ENCODE peak calls at places on chromosomes 6 and 20, in four cellular contexts. One of them, this sample, is unnamed.

GRCh38 chr20:15776773-15777172 is 796.5 kb downstream of the KIF16B start:
- DNase-seq in GM12878: no peak
- DNase-seq in HepG2: no peak
- DNase-seq in H1: no peak
- DNase-seq in this sample: no peak

GRCh38 chr6:70901324-70901723 is 55.5 kb downstream of the B3GAT2 start:
- DNase-seq in GM12878: no peak
- DNase-seq in HepG2: no peak
- DNase-seq in H1: no peak
- DNase-seq in this sample: no peak

GRCh38 chr6:149254241-149254640 is 63.3 kb upstream of the TAB2 start:
- DNase-seq in GM12878: no peak
- DNase-seq in HepG2: no peak
- DNase-seq in H1: no peak
- DNase-seq in this sample: no peak

GRCh38 chr6:22141271-22141745 is 155.5 kb downstream of the PRL start:
- DNase-seq in GM12878: no peak
- DNase-seq in HepG2: peak
- DNase-seq in H1: no peak
- DNase-seq in this sample: no peak

GRCh38 chr6:115838763-115839401 is 221.8 kb downstream of the FRK start:
- DNase-seq in GM12878: no peak
- DNase-seq in HepG2: peak
- DNase-seq in H1: peak
- DNase-seq in this sample: peak

GRCh38 chr20:47607208-47607613 is 105.5 kb downstream of the NCOA3 start:
- DNase-seq in GM12878: no peak
- DNase-seq in HepG2: no peak
- DNase-seq in H1: no peak
- DNase-seq in this sample: peak

GRCh38 chr20:19588731-19589130 is 169.3 kb upstream of the RIN2 start:
- DNase-seq in GM12878: no peak
- DNase-seq in HepG2: peak
- DNase-seq in H1: no peak
- DNase-seq in this sample: no peak

GRCh38 chr6:25454141-25454540 is 175.0 kb downstream of the CARMIL1 start:
- DNase-seq in GM12878: no peak
- DNase-seq in HepG2: no peak
- DNase-seq in H1: no peak
- DNase-seq in this sample: no peak

GRCh38 chr6:80733645-80734044 is 627.2 kb downstream of the BCKDHB start:
- DNase-seq in GM12878: no peak
- DNase-seq in HepG2: no peak
- DNase-seq in H1: no peak
- DNase-seq in this sample: no peak

GRCh38 chr20:22974354-22974753 is 60.8 kb upstream of the SSTR4 start:
- DNase-seq in GM12878: no peak
- DNase-seq in HepG2: peak
- DNase-seq in H1: peak
- DNase-seq in this sample: peak

GRCh38 chr6:79813854-79814477 is 133.4 kb downstream of the ELOVL4 start:
- DNase-seq in GM12878: peak
- DNase-seq in HepG2: peak
- DNase-seq in H1: peak
- DNase-seq in this sample: peak

GRCh38 chr20:36010081-36010480 is 41.7 kb downstream of the CNBD2 start:
- DNase-seq in GM12878: no peak
- DNase-seq in HepG2: peak
- DNase-seq in H1: no peak
- DNase-seq in this sample: no peak

GRCh38 chr6:141316236-141316635 is 816.5 kb upstream of the GJE1 start:
- DNase-seq in GM12878: no peak
- DNase-seq in HepG2: no peak
- DNase-seq in H1: no peak
- DNase-seq in this sample: no peak

DNA sequence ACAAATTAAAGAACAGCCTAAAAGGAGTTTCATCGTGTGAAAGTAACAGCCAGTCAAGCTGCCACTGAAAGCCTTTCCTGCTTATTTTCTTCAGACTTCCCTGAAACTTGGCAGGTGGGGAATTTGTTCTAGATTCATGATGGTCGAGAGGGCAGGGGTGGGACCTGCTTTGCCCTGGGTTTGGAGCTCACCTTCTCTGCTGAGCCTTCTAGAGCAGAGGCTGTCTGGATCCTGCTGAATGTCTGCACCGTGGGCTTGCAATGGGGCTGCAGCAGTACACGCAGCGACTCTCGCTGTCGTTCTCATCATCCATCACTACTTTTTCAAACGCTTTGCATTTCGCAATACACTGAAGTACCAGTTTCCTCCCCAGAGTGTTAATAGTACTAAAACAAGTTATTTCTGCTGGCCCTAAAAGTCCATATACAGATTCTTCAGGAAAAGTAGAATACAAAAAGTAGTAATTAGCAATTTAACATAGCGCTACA is 16.3 kb downstream of the FOXC1 start:
- DNase-seq in GM12878: no peak
- DNase-seq in HepG2: no peak
- DNase-seq in H1: no peak
- DNase-seq in this sample: no peak
- TF ChIP-seq HDAC6 in GM12878: no peak
- TF ChIP-seq HDAC6 in HepG2: no peak
- TF ChIP-seq HDAC6 in H1: no peak
- TF ChIP-seq HDAC6 in this sample: no peak

GRCh38 chr6:5946181-5946580 is 60.5 kb downstream of the NRN1 start:
- DNase-seq in GM12878: no peak
- DNase-seq in HepG2: no peak
- DNase-seq in H1: no peak
- DNase-seq in this sample: no peak

GRCh38 chr6:5946701-5947100 is 60.0 kb downstream of the NRN1 start:
- DNase-seq in GM12878: no peak
- DNase-seq in HepG2: no peak
- DNase-seq in H1: no peak
- DNase-seq in this sample: no peak

GRCh38 chr6:5950448-5950847 is 56.3 kb downstream of the NRN1 start:
- DNase-seq in GM12878: no peak
- DNase-seq in HepG2: no peak
- DNase-seq in H1: peak
- DNase-seq in this sample: peak
- TF ChIP-seq HDAC6 in GM12878: no peak
- TF ChIP-seq HDAC6 in HepG2: no peak
- TF ChIP-seq HDAC6 in H1: no peak
- TF ChIP-seq HDAC6 in this sample: no peak

GRCh38 chr6:131789219-131789618 is 18.6 kb upstream of the ENPP1 start:
- DNase-seq in GM12878: no peak
- DNase-seq in HepG2: no peak
- DNase-seq in H1: no peak
- DNase-seq in this sample: no peak
- TF ChIP-seq HDAC6 in GM12878: no peak
- TF ChIP-seq HDAC6 in HepG2: no peak
- TF ChIP-seq HDAC6 in H1: no peak
- TF ChIP-seq HDAC6 in this sample: no peak

GRCh38 chr20:37741560-37741959 is 47.7 kb downstream of the CTNNBL1 start:
- DNase-seq in GM12878: no peak
- DNase-seq in HepG2: peak
- DNase-seq in H1: no peak
- DNase-seq in this sample: no peak
- TF ChIP-seq HDAC6 in GM12878: no peak
- TF ChIP-seq HDAC6 in HepG2: no peak
- TF ChIP-seq HDAC6 in H1: no peak
- TF ChIP-seq HDAC6 in this sample: no peak

DNA sequence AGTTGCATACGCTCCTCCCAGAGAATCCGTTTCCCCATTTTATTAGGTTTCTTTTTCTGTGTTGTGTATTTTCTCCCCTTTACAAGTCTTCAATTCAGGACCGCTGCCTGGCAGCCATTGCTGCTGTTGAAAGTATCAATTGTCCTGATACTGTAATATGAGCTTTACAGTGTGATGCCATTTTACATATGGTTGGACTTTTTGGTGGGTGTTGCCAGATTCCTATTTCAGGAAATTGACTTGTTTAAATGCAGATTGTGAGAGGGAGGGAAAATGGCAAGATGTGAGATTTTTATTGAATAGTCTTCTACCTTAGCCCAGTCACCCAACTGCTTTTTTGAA is 1.2 kb downstream of the PANK2 start:
- DNase-seq in GM12878: no peak
- DNase-seq in HepG2: peak
- DNase-seq in H1: no peak
- DNase-seq in this sample: peak
- TF ChIP-seq HDAC6 in GM12878: no peak
- TF ChIP-seq HDAC6 in HepG2: no peak
- TF ChIP-seq HDAC6 in H1: no peak
- TF ChIP-seq HDAC6 in this sample: no peak

GRCh38 chr20:13741879-13742278 is 42.8 kb downstream of the ESF1 start:
- DNase-seq in GM12878: no peak
- DNase-seq in HepG2: no peak
- DNase-seq in H1: no peak
- DNase-seq in this sample: no peak

GRCh38 chr20:13735829-13736228 is 48.9 kb downstream of the ESF1 start:
- DNase-seq in GM12878: no peak
- DNase-seq in HepG2: no peak
- DNase-seq in H1: no peak
- DNase-seq in this sample: no peak

GRCh38 chr20:13736792-13737191 is 47.9 kb downstream of the ESF1 start:
- DNase-seq in GM12878: no peak
- DNase-seq in HepG2: no peak
- DNase-seq in H1: no peak
- DNase-seq in this sample: no peak

GRCh38 chr20:13744403-13744802 is 40.3 kb downstream of the ESF1 start:
- DNase-seq in GM12878: no peak
- DNase-seq in HepG2: no peak
- DNase-seq in H1: no peak
- DNase-seq in this sample: no peak

DNA sequence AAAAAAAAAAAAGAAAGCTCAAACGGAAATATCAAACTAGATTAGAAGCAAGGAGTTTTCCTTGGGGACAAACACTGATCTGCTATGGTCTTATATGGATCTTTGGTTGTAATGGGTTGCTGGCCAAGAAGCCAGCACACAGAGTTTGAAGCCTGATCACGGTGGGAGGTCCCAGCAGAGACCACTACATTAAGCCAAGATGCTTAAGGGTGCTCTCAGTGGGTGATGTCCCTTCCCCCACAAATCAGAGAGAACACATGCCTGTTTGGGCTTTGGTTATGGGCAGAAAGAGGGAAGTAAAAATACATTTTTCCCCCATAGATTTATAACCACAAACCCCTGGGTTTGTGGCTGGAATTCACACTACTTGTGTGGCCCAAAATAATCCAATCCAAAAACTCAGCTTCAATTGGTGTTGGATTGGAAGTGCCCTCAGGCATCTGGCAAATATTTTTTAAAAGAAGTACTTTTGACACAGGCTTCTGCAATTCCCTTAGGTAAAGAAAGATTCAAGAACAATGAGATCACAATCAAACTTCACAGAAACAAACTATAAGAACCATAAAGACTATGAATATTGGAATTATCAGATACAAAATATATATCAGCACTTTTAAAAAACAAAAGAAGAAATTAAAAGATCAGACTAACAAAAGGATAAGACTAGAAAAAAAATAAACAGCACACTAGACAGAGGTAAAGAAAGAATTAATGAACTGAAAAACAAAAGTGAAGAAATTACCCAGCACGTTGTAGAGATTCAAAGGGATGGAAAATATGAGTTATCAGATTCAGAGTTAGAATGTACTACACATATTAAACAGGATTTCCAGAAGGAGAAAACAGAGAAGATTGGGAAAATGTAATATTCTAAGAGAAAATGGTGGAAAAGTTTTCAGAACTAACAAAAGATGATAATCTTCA is 44.7 kb downstream of the ESF1 start:
- DNase-seq in GM12878: no peak
- DNase-seq in HepG2: no peak
- DNase-seq in H1: no peak
- DNase-seq in this sample: no peak
- TF ChIP-seq HDAC6 in GM12878: no peak
- TF ChIP-seq HDAC6 in HepG2: no peak
- TF ChIP-seq HDAC6 in H1: no peak
- TF ChIP-seq HDAC6 in this sample: no peak

GRCh38 chr6:43698584-43699349 is 11.2 kb upstream of the MRPS18A start:
- DNase-seq in GM12878: no peak
- DNase-seq in HepG2: no peak
- DNase-seq in H1: no peak
- DNase-seq in this sample: no peak
- TF ChIP-seq HDAC6 in GM12878: no peak
- TF ChIP-seq HDAC6 in HepG2: no peak
- TF ChIP-seq HDAC6 in H1: no peak
- TF ChIP-seq HDAC6 in this sample: no peak

DNA sequence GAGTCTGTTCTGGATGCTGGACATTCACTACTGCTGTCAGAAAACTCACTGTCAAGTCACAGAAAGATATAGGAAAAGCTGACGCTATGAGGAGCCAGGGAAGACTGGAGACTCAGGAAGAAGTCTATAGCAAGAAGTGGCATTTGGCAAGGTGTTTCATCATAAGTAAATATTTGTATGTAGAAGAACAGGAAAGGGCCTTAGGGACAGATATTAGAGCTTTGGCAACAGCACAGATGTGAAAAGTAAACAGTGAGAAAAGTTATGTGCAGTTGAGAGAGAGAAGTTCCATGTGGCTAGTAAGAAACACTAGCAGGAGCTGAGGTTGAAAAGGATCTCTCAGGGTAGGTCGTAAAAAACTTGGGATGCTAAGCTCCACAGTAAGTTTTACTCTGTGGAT is 868.9 kb downstream of the PHF3 start:
- DNase-seq in GM12878: no peak
- DNase-seq in HepG2: no peak
- DNase-seq in H1: no peak
- DNase-seq in this sample: no peak
- TF ChIP-seq HDAC6 in GM12878: no peak
- TF ChIP-seq HDAC6 in HepG2: no peak
- TF ChIP-seq HDAC6 in H1: no peak
- TF ChIP-seq HDAC6 in this sample: no peak

This sample was measured in K562.